ENCODE peak calls at places on chromosome 12, in nine cellular contexts. W is testis; X is tibial artery; M is OCI-LY7; D is fibroblast of lung; R is cardiac muscle cell; U is IMR-90; C is adrenal gland; N is CD8-positive, alpha-beta T cell. Q is an unnamed sample.

GRCh38 chr12:60494249-60494648 is 898.4 kb downstream of the SLC16A7 start:
- DNase-seq in W (no peak), X (no peak), M (no peak), D (peak), R (peak), U (peak), C (no peak), N (no peak), Q (no peak)

GRCh38 chr12:15662303-15662980 is 126.7 kb downstream of the EPS8 start:
- DNase-seq in W (no peak), X (no peak), M (no peak), D (peak), R (no peak), U (peak), C (no peak), N (no peak), Q (no peak)

GRCh38 chr12:15856097-15856982 is 25.8 kb upstream of the STRAP start:
- DNase-seq in W (peak), X (peak), M (peak), D (peak), R (peak), U (peak), C (peak), N (peak), Q (peak)

GRCh38 chr12:3150820-3151590 is 73.8 kb downstream of the TSPAN9 start:
- DNase-seq in W (no peak), X (no peak), M (no peak), D (peak), R (peak), U (peak), C (no peak), N (no peak), Q (no peak)

GRCh38 chr12:3757261-3757660 is 4.4 kb upstream of the CRACR2A start:
- DNase-seq in W (no peak), X (no peak), M (no peak), D (no peak), R (no peak), U (no peak), C (no peak), N (no peak), Q (no peak)

GRCh38 chr12:16300706-16301105 is 23.2 kb upstream of the SLC15A5 start:
- DNase-seq in W (no peak), X (peak), M (no peak), D (no peak), R (no peak), U (no peak), C (no peak), N (no peak), Q (no peak)

GRCh38 chr12:109727039-109727723 is 13.6 kb downstream of the FAM222A start:
- DNase-seq in W (no peak), X (no peak), M (no peak), D (no peak), R (no peak), U (no peak), C (no peak), N (no peak), Q (no peak)

GRCh38 chr12:12441891-12442461 is 85.1 kb downstream of the BORCS5 start:
- DNase-seq in W (no peak), X (no peak), M (no peak), D (peak), R (peak), U (peak), C (no peak), N (peak), Q (no peak)

GRCh38 chr12:3998968-3999792 is 126.0 kb upstream of the PARP11 start:
- DNase-seq in W (no peak), X (no peak), M (no peak), D (no peak), R (no peak), U (no peak), C (no peak), N (no peak), Q (no peak)

GRCh38 chr12:106631797-106632196 is 49.0 kb downstream of the RFX4 start:
- DNase-seq in W (no peak), X (no peak), M (no peak), D (no peak), R (no peak), U (no peak), C (no peak), N (no peak), Q (no peak)

GRCh38 chr12:54398995-54399793 is 14.7 kb upstream of the ZNF385A start:
- DNase-seq in W (peak), X (peak), M (peak), D (peak), R (peak), U (peak), C (peak), N (peak), Q (no peak)

GRCh38 chr12:101590383-101590782 is 4.4 kb upstream of the MYBPC1 start:
- DNase-seq in W (no peak), X (no peak), M (no peak), D (no peak), R (no peak), U (no peak), C (no peak), N (no peak), Q (no peak)

GRCh38 chr12:9856154-9856553 is 13.0 kb downstream of the CLEC2B start:
- DNase-seq in W (no peak), X (no peak), M (no peak), D (no peak), R (no peak), U (no peak), C (no peak), N (no peak), Q (no peak)

GRCh38 chr12:120515496-120515895 is 13.5 kb downstream of the COQ5 start:
- DNase-seq in W (no peak), X (no peak), M (no peak), D (no peak), R (no peak), U (no peak), C (no peak), N (no peak), Q (no peak)

GRCh38 chr12:123223241-123223668 is 9.7 kb downstream of the MPHOSPH9 start:
- DNase-seq in W (peak), X (no peak), M (no peak), D (no peak), R (no peak), U (no peak), C (no peak), N (peak), Q (no peak)

GRCh38 chr12:115639667-115640012 is 637.9 kb downstream of the MED13L start:
- DNase-seq in W (no peak), X (no peak), M (no peak), D (no peak), R (no peak), U (no peak), C (no peak), N (no peak), Q (no peak)

GRCh38 chr12:70060634-70061033 is 182.6 kb upstream of the CNOT2 start:
- DNase-seq in W (no peak), X (no peak), M (no peak), D (no peak), R (no peak), U (no peak), C (no peak), N (no peak), Q (no peak)

GRCh38 chr12:52202361-52203078 is 10.7 kb upstream of the KRT80 start:
- DNase-seq in W (no peak), X (no peak), M (no peak), D (peak), R (no peak), U (peak), C (no peak), N (no peak), Q (peak)

GRCh38 chr12:54126696-54127537 is 61.9 kb downstream of the SMUG1 start:
- DNase-seq in W (peak), X (peak), M (no peak), D (no peak), R (no peak), U (no peak), C (peak), N (no peak), Q (no peak)

GRCh38 chr12:112473056-112473455 is 54.3 kb downstream of the PTPN11 start:
- DNase-seq in W (no peak), X (no peak), M (peak), D (no peak), R (no peak), U (no peak), C (no peak), N (no peak), Q (no peak)

GRCh38 chr12:28550757-28551381 is 360.6 kb downstream of the CCDC91 start:
- DNase-seq in W (no peak), X (no peak), M (no peak), D (peak), R (no peak), U (peak), C (no peak), N (no peak), Q (no peak)

GRCh38 chr12:307406-307805 is 44.8 kb upstream of the SLC6A13 start:
- DNase-seq in W (no peak), X (no peak), M (no peak), D (no peak), R (no peak), U (no peak), C (no peak), N (no peak), Q (no peak)

GRCh38 chr12:87866602-87867292 is 162.5 kb downstream of the C12orf50 start:
- DNase-seq in W (no peak), X (no peak), M (peak), D (peak), R (no peak), U (peak), C (no peak), N (no peak), Q (no peak)

GRCh38 chr12:28253175-28253641 is 63.0 kb downstream of the CCDC91 start:
- DNase-seq in W (no peak), X (no peak), M (no peak), D (peak), R (no peak), U (peak), C (no peak), N (no peak), Q (peak)

GRCh38 chr12:100404769-100405407 is 48.0 kb downstream of the SLC17A8 start:
- DNase-seq in W (peak), X (no peak), M (peak), D (peak), R (peak), U (peak), C (no peak), N (no peak), Q (peak)

GRCh38 chr12:6784292-6784691 is 5.0 kb upstream of the CD4 start:
- DNase-seq in W (no peak), X (no peak), M (no peak), D (no peak), R (no peak), U (no peak), C (no peak), N (no peak), Q (no peak)

GRCh38 chr12:19706936-19707335 is 267.6 kb downstream of the AEBP2 start:
- DNase-seq in W (no peak), X (no peak), M (no peak), D (peak), R (no peak), U (peak), C (no peak), N (no peak), Q (no peak)

GRCh38 chr12:19709889-19710288 is 270.6 kb downstream of the AEBP2 start:
- DNase-seq in W (no peak), X (no peak), M (no peak), D (peak), R (no peak), U (peak), C (no peak), N (no peak), Q (no peak)

GRCh38 chr12:19707948-19708409 is 268.7 kb downstream of the AEBP2 start:
- DNase-seq in W (no peak), X (no peak), M (no peak), D (peak), R (no peak), U (peak), C (no peak), N (no peak), Q (no peak)

GRCh38 chr12:19700969-19701368 is 261.7 kb downstream of the AEBP2 start:
- DNase-seq in W (no peak), X (no peak), M (no peak), D (no peak), R (no peak), U (no peak), C (no peak), N (no peak), Q (no peak)

DNA sequence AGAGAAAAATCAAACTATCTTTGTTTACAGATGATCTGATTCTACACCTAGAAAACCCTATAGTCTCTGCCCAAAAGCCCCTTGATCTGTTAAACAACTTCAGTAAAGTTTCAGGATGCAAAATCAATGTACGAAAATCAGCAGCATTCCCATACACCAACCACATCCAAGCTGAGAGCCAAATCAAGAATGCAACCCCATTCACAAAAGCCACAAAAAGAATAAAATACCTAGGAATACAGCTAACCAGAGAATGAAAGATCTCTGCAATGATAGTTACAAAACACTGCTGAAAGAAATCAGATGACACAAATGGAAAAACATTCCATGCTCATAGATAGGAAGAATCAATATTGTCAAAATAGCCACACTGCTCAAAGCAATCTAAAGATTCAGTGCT is 265.7 kb downstream of the AEBP2 start:
- DNase-seq in W (no peak), X (no peak), M (no peak), D (peak), R (no peak), U (no peak), C (no peak), N (no peak), Q (no peak)
- TF ChIP-seq CTCF in W (no peak), X (no peak), M (no peak), D (no peak), R (no peak), U (no peak), C (no peak), N (no peak), Q (no peak)

GRCh38 chr12:78739653-78740052 is 124.9 kb upstream of the SYT1 start:
- DNase-seq in W (no peak), X (no peak), M (no peak), D (no peak), R (no peak), U (no peak), C (no peak), N (no peak), Q (no peak)
- H3K4me3 ChIP-seq in W (no peak), X (no peak), M (no peak), D (no peak), R (no peak), U (no peak), C (no peak), N (no peak), Q (no peak)

GRCh38 chr12:125038976-125039625 is 26.1 kb upstream of the AACS start:
- DNase-seq in W (no peak), X (no peak), M (no peak), D (no peak), R (no peak), U (no peak), C (no peak), N (no peak), Q (no peak)
- TF ChIP-seq CTCF in W (no peak), X (no peak), M (peak), D (no peak), R (no peak), U (no peak), C (no peak), N (no peak), Q (peak)

GRCh38 chr12:24592048-24592447 is 356.9 kb downstream of the BCAT1 start:
- DNase-seq in W (no peak), X (no peak), M (no peak), D (no peak), R (no peak), U (no peak), C (no peak), N (no peak), Q (no peak)

GRCh38 chr12:24586293-24586692 is 362.6 kb downstream of the BCAT1 start:
- DNase-seq in W (no peak), X (no peak), M (no peak), D (no peak), R (no peak), U (no peak), C (no peak), N (no peak), Q (no peak)

GRCh38 chr12:24596768-24597388 is 352.0 kb downstream of the BCAT1 start:
- DNase-seq in W (no peak), X (no peak), M (peak), D (peak), R (peak), U (peak), C (no peak), N (no peak), Q (no peak)

GRCh38 chr12:24595652-24596235 is 353.2 kb downstream of the BCAT1 start:
- DNase-seq in W (no peak), X (no peak), M (peak), D (peak), R (peak), U (peak), C (no peak), N (no peak), Q (no peak)

GRCh38 chr12:24591079-24591626 is 357.7 kb downstream of the BCAT1 start:
- DNase-seq in W (no peak), X (no peak), M (no peak), D (no peak), R (no peak), U (no peak), C (no peak), N (no peak), Q (no peak)
- H3K4me3 ChIP-seq in W (no peak), X (no peak), M (no peak), D (no peak), R (no peak), U (no peak), C (no peak), N (no peak), Q (no peak)

GRCh38 chr12:47071241-47071852 is 8.1 kb upstream of the PCED1B start:
- DNase-seq in W (no peak), X (no peak), M (peak), D (no peak), R (peak), U (no peak), C (no peak), N (no peak), Q (no peak)
- TF ChIP-seq CTCF in W (no peak), X (peak), M (peak), D (peak), R (peak), U (peak), C (peak), N (peak), Q (peak)

GRCh38 chr12:93200291-93200917 is 177.3 kb upstream of the NUDT4 start:
- DNase-seq in W (peak), X (peak), M (no peak), D (peak), R (peak), U (no peak), C (no peak), N (no peak), Q (peak)
- H3K4me3 ChIP-seq in W (no peak), X (no peak), M (no peak), D (no peak), R (no peak), U (no peak), C (no peak), N (no peak), Q (no peak)

Q was measured in GM12864.